ENCODE peak calls at places on chromosomes 16 and 17, in eight cellular contexts. One of them, this sample, is unnamed.
A peak's percentile ranks its signal among the peaks of the same experiment; 100 is the strongest.

GRCh38 chr17:78172284-78173024 is 4.1 kb downstream of the SYNGR2 start:
- DNase-seq in tibial artery: peak; percentile 63
- DNase-seq in CD4-positive, CD25-positive, alpha-beta regulatory T cell: no peak
- DNase-seq in ovary: peak; percentile 79
- DNase-seq in upper lobe of right lung: peak; percentile 86
- DNase-seq in prostate gland: no peak
- DNase-seq in fibroblast of lung: no peak
- DNase-seq in A673: peak; percentile 32
- DNase-seq in this sample: peak; percentile 82

GRCh38 chr16:59905628-59906027 is 1171.5 kb upstream of the GOT2 start:
- DNase-seq in tibial artery: no peak
- DNase-seq in CD4-positive, CD25-positive, alpha-beta regulatory T cell: no peak
- DNase-seq in ovary: no peak
- DNase-seq in upper lobe of right lung: no peak
- DNase-seq in prostate gland: no peak
- DNase-seq in fibroblast of lung: peak; percentile 60
- DNase-seq in A673: no peak
- DNase-seq in this sample: no peak

GRCh38 chr17:31449746-31450145 is 58.3 kb downstream of the RAB11FIP4 start:
- DNase-seq in tibial artery: no peak
- DNase-seq in CD4-positive, CD25-positive, alpha-beta regulatory T cell: no peak
- DNase-seq in ovary: no peak
- DNase-seq in upper lobe of right lung: no peak
- DNase-seq in prostate gland: no peak
- DNase-seq in fibroblast of lung: no peak
- DNase-seq in A673: no peak
- DNase-seq in this sample: no peak

GRCh38 chr17:67490471-67490870 is 113.4 kb downstream of the PITPNC1 start:
- DNase-seq in tibial artery: no peak
- DNase-seq in CD4-positive, CD25-positive, alpha-beta regulatory T cell: no peak
- DNase-seq in ovary: peak; percentile 30
- DNase-seq in upper lobe of right lung: no peak
- DNase-seq in prostate gland: no peak
- DNase-seq in fibroblast of lung: no peak
- DNase-seq in A673: no peak
- DNase-seq in this sample: no peak

GRCh38 chr16:56226187-56226586 is 34.9 kb downstream of the GNAO1 start:
- DNase-seq in tibial artery: peak; percentile 68
- DNase-seq in CD4-positive, CD25-positive, alpha-beta regulatory T cell: no peak
- DNase-seq in ovary: no peak
- DNase-seq in upper lobe of right lung: no peak
- DNase-seq in prostate gland: no peak
- DNase-seq in fibroblast of lung: no peak
- DNase-seq in A673: no peak
- DNase-seq in this sample: peak; percentile 71

GRCh38 chr16:104355-104754 is 26.3 kb downstream of the MPG start:
- DNase-seq in tibial artery: no peak
- DNase-seq in CD4-positive, CD25-positive, alpha-beta regulatory T cell: no peak
- DNase-seq in ovary: no peak
- DNase-seq in upper lobe of right lung: no peak
- DNase-seq in prostate gland: no peak
- DNase-seq in fibroblast of lung: no peak
- DNase-seq in A673: no peak
- DNase-seq in this sample: no peak

GRCh38 chr17:64306850-64307463 is 43.9 kb upstream of the TEX2 start:
- DNase-seq in tibial artery: peak; percentile 65
- DNase-seq in CD4-positive, CD25-positive, alpha-beta regulatory T cell: peak; percentile 62
- DNase-seq in ovary: peak; percentile 80
- DNase-seq in upper lobe of right lung: peak; percentile 77
- DNase-seq in prostate gland: peak; percentile 43
- DNase-seq in fibroblast of lung: peak; percentile 83
- DNase-seq in A673: peak; percentile 79
- DNase-seq in this sample: peak; percentile 71

GRCh38 chr16:23504076-23504452 is 6.2 kb downstream of the GGA2 start:
- DNase-seq in tibial artery: peak; percentile 54
- DNase-seq in CD4-positive, CD25-positive, alpha-beta regulatory T cell: no peak
- DNase-seq in ovary: no peak
- DNase-seq in upper lobe of right lung: no peak
- DNase-seq in prostate gland: peak; percentile 26
- DNase-seq in fibroblast of lung: peak; percentile 63
- DNase-seq in A673: no peak
- DNase-seq in this sample: peak; percentile 72

GRCh38 chr16:77066896-77067496 is 124.0 kb upstream of the MON1B start:
- DNase-seq in tibial artery: no peak
- DNase-seq in CD4-positive, CD25-positive, alpha-beta regulatory T cell: no peak
- DNase-seq in ovary: no peak
- DNase-seq in upper lobe of right lung: no peak
- DNase-seq in prostate gland: no peak
- DNase-seq in fibroblast of lung: no peak
- DNase-seq in A673: no peak
- DNase-seq in this sample: no peak

GRCh38 chr16:10040136-10041080 is 141.8 kb downstream of the GRIN2A start:
- DNase-seq in tibial artery: no peak
- DNase-seq in CD4-positive, CD25-positive, alpha-beta regulatory T cell: no peak
- DNase-seq in ovary: no peak
- DNase-seq in upper lobe of right lung: no peak
- DNase-seq in prostate gland: no peak
- DNase-seq in fibroblast of lung: no peak
- DNase-seq in A673: no peak
- DNase-seq in this sample: no peak

GRCh38 chr16:9039208-9039607 is 52.2 kb upstream of the HAPSTR1 start:
- DNase-seq in tibial artery: no peak
- DNase-seq in CD4-positive, CD25-positive, alpha-beta regulatory T cell: no peak
- DNase-seq in ovary: no peak
- DNase-seq in upper lobe of right lung: no peak
- DNase-seq in prostate gland: no peak
- DNase-seq in fibroblast of lung: peak; percentile 41
- DNase-seq in A673: peak; percentile 28
- DNase-seq in this sample: no peak

GRCh38 chr17:75124041-75124818 is 7.3 kb downstream of the NT5C start:
- DNase-seq in tibial artery: peak; percentile 37
- DNase-seq in CD4-positive, CD25-positive, alpha-beta regulatory T cell: no peak
- DNase-seq in ovary: peak; percentile 55
- DNase-seq in upper lobe of right lung: peak; percentile 74
- DNase-seq in prostate gland: peak; percentile 34
- DNase-seq in fibroblast of lung: peak; percentile 65
- DNase-seq in A673: no peak
- DNase-seq in this sample: peak; percentile 87

GRCh38 chr16:35141303-35141702 is 1681.9 kb downstream of the TP53TG3F start:
- DNase-seq in tibial artery: no peak
- DNase-seq in CD4-positive, CD25-positive, alpha-beta regulatory T cell: no peak
- DNase-seq in ovary: peak; percentile 14
- DNase-seq in upper lobe of right lung: peak; percentile 52
- DNase-seq in prostate gland: no peak
- DNase-seq in fibroblast of lung: no peak
- DNase-seq in A673: no peak
- DNase-seq in this sample: no peak

GRCh38 chr17:55430531-55431228 is 9.0 kb upstream of the MMD start:
- DNase-seq in tibial artery: no peak
- DNase-seq in CD4-positive, CD25-positive, alpha-beta regulatory T cell: no peak
- DNase-seq in ovary: no peak
- DNase-seq in upper lobe of right lung: no peak
- DNase-seq in prostate gland: no peak
- DNase-seq in fibroblast of lung: no peak
- DNase-seq in A673: no peak
- DNase-seq in this sample: no peak

GRCh38 chr16:60811051-60811608 is 1225.1 kb downstream of the CDH8 start:
- DNase-seq in tibial artery: no peak
- DNase-seq in CD4-positive, CD25-positive, alpha-beta regulatory T cell: no peak
- DNase-seq in ovary: no peak
- DNase-seq in upper lobe of right lung: no peak
- DNase-seq in prostate gland: no peak
- DNase-seq in fibroblast of lung: no peak
- DNase-seq in A673: no peak
- DNase-seq in this sample: no peak

GRCh38 chr17:57861000-57861736 is 11.3 kb upstream of the MRPS23 start:
- DNase-seq in tibial artery: peak; percentile 74
- DNase-seq in CD4-positive, CD25-positive, alpha-beta regulatory T cell: peak; percentile 13
- DNase-seq in ovary: no peak
- DNase-seq in upper lobe of right lung: peak; percentile 82
- DNase-seq in prostate gland: peak; percentile 76
- DNase-seq in fibroblast of lung: peak; percentile 55
- DNase-seq in A673: peak; percentile 41
- DNase-seq in this sample: peak; percentile 60

GRCh38 chr16:28494141-28494851 is at the start of gene APOBR:
- DNase-seq in tibial artery: peak; percentile 44
- DNase-seq in CD4-positive, CD25-positive, alpha-beta regulatory T cell: peak; percentile 90
- DNase-seq in ovary: no peak
- DNase-seq in upper lobe of right lung: peak; percentile 82
- DNase-seq in prostate gland: no peak
- DNase-seq in fibroblast of lung: no peak
- DNase-seq in A673: no peak
- DNase-seq in this sample: peak; percentile 68

DNA sequence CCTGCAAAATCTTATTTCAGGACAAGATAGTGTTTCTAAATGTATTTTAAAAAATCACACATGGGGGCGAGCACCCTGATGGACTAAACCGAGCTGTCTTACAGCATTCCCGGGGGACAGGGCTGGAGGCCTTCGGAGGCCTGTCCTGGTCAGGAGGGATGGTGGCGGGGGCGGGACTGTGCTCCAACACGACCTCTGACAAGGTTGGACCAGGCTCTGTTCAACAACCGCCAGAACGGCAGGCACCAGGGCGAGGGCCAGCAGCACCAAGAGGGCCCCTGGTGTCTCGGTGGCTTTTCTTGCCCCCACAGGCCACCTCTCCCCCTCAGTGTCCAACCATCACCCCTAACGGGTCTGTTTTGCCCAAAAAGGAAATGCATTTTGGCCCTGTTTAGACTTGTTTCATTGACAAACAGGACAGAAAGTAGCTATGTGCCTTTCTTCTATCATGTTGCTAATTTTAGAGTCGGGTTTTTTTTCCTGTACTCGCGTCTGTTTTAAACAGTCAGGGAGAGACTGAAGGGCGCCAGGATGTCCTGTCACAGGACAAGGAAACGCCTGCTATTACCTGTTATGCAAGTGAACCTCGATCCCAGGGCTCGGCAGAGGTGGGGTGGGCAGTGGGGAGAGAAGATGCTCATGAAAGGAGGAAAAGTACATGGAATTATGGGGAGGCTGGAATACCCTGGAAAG is 11.7 kb downstream of the TMEM204 start:
- DNase-seq in tibial artery: no peak
- DNase-seq in CD4-positive, CD25-positive, alpha-beta regulatory T cell: no peak
- DNase-seq in ovary: no peak
- DNase-seq in upper lobe of right lung: no peak
- DNase-seq in prostate gland: peak; percentile 78
- DNase-seq in fibroblast of lung: no peak
- DNase-seq in A673: no peak
- DNase-seq in this sample: peak; percentile 89
- H3K27me3 ChIP-seq in tibial artery: no peaks in the 10 kb centered on the region
- H3K27me3 ChIP-seq in CD4-positive, CD25-positive, alpha-beta regulatory T cell: no peaks in the 10 kb centered on the region
- H3K27me3 ChIP-seq in ovary: no peaks in the 10 kb centered on the region
- H3K27me3 ChIP-seq in upper lobe of right lung: no peaks in the 10 kb centered on the region
- H3K27me3 ChIP-seq in prostate gland: no peaks in the 10 kb centered on the region
- H3K27me3 ChIP-seq in fibroblast of lung: no peaks in the 10 kb centered on the region
- H3K27me3 ChIP-seq in A673: no peaks in the 10 kb centered on the region
- H3K27me3 ChIP-seq in this sample: no peaks in the 10 kb centered on the region

GRCh38 chr16:67445913-67446907 is 15.3 kb downstream of the HSD11B2 start:
- DNase-seq in tibial artery: no peak
- DNase-seq in CD4-positive, CD25-positive, alpha-beta regulatory T cell: no peak
- DNase-seq in ovary: peak; percentile 89
- DNase-seq in upper lobe of right lung: no peak
- DNase-seq in prostate gland: no peak
- DNase-seq in fibroblast of lung: peak; percentile 48
- DNase-seq in A673: no peak
- DNase-seq in this sample: peak; percentile 87
- H3K4me1 ChIP-seq in tibial artery: peaks cover 68% of the 10 kb centered on the region
- H3K4me1 ChIP-seq in CD4-positive, CD25-positive, alpha-beta regulatory T cell: no peaks in the 10 kb centered on the region
- H3K4me1 ChIP-seq in ovary: peaks cover 74% of the 10 kb centered on the region
- H3K4me1 ChIP-seq in upper lobe of right lung: peaks cover 66% of the 10 kb centered on the region
- H3K4me1 ChIP-seq in prostate gland: peaks cover 41% of the 10 kb centered on the region
- H3K4me1 ChIP-seq in fibroblast of lung: peaks cover 27% of the 10 kb centered on the region
- H3K4me1 ChIP-seq in A673: no peaks in the 10 kb centered on the region
- H3K4me1 ChIP-seq in this sample: peaks cover 51% of the 10 kb centered on the region

DNA sequence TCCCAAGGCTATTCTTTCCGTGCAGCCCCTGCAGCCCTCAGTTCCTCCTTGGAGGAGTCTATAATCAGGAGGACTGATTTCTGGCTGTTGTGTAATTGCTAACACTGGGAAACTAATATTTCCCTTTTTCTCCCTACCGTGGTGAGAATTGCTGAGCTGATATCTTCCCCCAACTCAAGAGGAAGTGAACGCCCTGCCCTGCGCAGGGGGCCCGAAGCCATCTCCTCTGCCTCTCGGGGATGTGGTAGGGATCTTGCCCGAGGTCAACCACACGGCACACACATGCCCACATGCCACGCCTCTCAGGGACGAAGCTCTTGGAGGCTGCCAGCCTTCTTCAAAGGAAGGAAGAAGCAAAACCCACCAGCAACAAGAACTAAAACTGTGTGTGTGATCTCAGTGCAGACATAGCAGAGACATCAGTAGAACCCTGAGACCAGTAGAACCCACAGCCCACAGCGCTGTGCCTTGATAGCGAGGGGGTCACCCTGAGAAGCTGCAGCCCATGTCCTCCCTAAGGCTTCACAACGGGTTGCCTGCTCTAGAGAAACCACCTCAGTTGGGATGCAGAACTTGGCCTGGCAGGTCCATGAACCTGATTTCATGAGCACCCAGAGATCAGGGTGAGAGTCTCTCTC is 8.9 kb upstream of the ULK2 start:
- DNase-seq in tibial artery: peak; percentile 74
- DNase-seq in CD4-positive, CD25-positive, alpha-beta regulatory T cell: peak; percentile 21
- DNase-seq in ovary: no peak
- DNase-seq in upper lobe of right lung: peak; percentile 81
- DNase-seq in prostate gland: no peak
- DNase-seq in fibroblast of lung: no peak
- DNase-seq in A673: no peak
- DNase-seq in this sample: peak; percentile 85
- H3K4me3 ChIP-seq in tibial artery: no peak overlapping the region
- H3K4me3 ChIP-seq in CD4-positive, CD25-positive, alpha-beta regulatory T cell: peak overlapping the region; percentile 34
- H3K4me3 ChIP-seq in ovary: no peak overlapping the region
- H3K4me3 ChIP-seq in upper lobe of right lung: no peak overlapping the region
- H3K4me3 ChIP-seq in prostate gland: no peak overlapping the region
- H3K4me3 ChIP-seq in fibroblast of lung: no peak overlapping the region
- H3K4me3 ChIP-seq in A673: no peak overlapping the region
- H3K4me3 ChIP-seq in this sample: no peak overlapping the region

DNA sequence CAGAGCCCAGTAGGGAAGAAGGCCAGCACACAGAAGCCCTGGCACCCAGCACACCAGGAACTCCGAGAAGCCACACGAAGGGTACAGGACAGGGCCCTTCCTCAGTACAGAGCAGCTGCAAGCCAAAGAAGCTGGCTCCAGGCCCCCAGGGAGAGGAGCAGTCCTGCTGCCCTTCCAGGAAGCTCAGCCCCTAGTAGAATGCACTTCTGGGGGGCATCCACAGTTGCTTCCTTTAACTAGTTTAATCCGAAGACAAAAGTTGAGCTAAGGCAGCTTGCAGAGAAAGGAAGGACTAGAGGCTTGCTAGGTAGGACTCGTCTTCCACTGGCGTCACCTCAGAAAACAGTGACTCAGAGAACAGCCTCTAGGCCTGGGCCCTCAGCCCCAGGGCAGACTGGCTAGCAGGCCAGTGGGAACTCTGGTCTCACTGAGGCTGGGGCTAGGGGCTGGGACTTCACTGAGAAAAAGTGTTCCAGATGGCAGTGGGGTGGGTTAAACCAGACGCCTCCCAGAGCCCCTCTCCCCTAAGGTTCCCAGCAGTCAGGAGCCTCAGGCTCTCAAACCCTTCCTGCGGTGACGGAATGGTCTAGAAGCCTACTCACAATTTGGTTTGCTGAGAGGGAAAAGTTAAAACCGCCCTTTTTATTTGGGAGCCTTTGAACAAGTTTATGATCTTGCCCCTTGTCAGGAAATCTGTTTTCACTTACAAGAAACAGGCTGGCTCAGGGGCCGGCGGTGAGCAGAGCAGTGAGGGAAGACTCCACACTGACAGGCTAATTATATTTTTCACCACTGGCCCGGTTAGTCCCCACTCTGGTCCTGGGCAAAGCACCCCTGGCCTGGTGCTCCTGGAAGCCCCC is 41.4 kb downstream of the ACTG1 start:
- DNase-seq in tibial artery: no peak
- DNase-seq in CD4-positive, CD25-positive, alpha-beta regulatory T cell: no peak
- DNase-seq in ovary: no peak
- DNase-seq in upper lobe of right lung: no peak
- DNase-seq in prostate gland: no peak
- DNase-seq in fibroblast of lung: no peak
- DNase-seq in A673: no peak
- DNase-seq in this sample: no peak
- H3K27me3 ChIP-seq in tibial artery: no peaks in the 10 kb centered on the region
- H3K27me3 ChIP-seq in CD4-positive, CD25-positive, alpha-beta regulatory T cell: no peaks in the 10 kb centered on the region
- H3K27me3 ChIP-seq in ovary: no peaks in the 10 kb centered on the region
- H3K27me3 ChIP-seq in upper lobe of right lung: no peaks in the 10 kb centered on the region
- H3K27me3 ChIP-seq in prostate gland: no peaks in the 10 kb centered on the region
- H3K27me3 ChIP-seq in fibroblast of lung: no peaks in the 10 kb centered on the region
- H3K27me3 ChIP-seq in A673: no peaks in the 10 kb centered on the region
- H3K27me3 ChIP-seq in this sample: no peaks in the 10 kb centered on the region

This sample was measured in right cardiac atrium.